ENCODE peak calls at places on chromosome 20, in nine cellular contexts. R, F, M, Z, P, O, W, J and X are unnamed samples.

GRCh38 chr20:38825571-38825900 is 20.0 kb downstream of the PPP1R16B start:
- DNase-seq in R (no peak), F (no peak), M (no peak), Z (no peak), P (no peak), O (no peak), W (no peak), J (no peak), X (no peak)

GRCh38 chr20:40938020-40938419 is 90.6 kb upstream of the TOP1 start:
- DNase-seq in R (peak), F (no peak), M (no peak), Z (no peak), P (no peak), O (no peak), W (no peak), J (no peak), X (no peak)

GRCh38 chr20:63366658-63367360 is 5.7 kb upstream of the CHRNA4 start:
- DNase-seq in R (no peak), F (no peak), M (no peak), Z (no peak), P (no peak), O (peak), W (no peak), J (no peak), X (no peak)

GRCh38 chr20:46311039-46311650 is 2.8 kb upstream of the CDH22 start:
- DNase-seq in R (no peak), F (no peak), M (peak), Z (no peak), P (no peak), O (no peak), W (no peak), J (no peak), X (no peak)

GRCh38 chr20:49978685-49979029 is 4.1 kb upstream of the SNAI1 start:
- DNase-seq in R (no peak), F (no peak), M (no peak), Z (no peak), P (no peak), O (no peak), W (no peak), J (no peak), X (no peak)

GRCh38 chr20:25699914-25700313 is 3.3 kb upstream of the ZNF337 start:
- DNase-seq in R (no peak), F (no peak), M (no peak), Z (no peak), P (no peak), O (no peak), W (peak), J (no peak), X (no peak)

GRCh38 chr20:48181536-48181935 is 396.3 kb upstream of the SULF2 start:
- DNase-seq in R (peak), F (no peak), M (no peak), Z (peak), P (no peak), O (no peak), W (no peak), J (no peak), X (no peak)

GRCh38 chr20:59578602-59579403 is 25.5 kb upstream of the PHACTR3 start:
- DNase-seq in R (no peak), F (no peak), M (no peak), Z (no peak), P (no peak), O (no peak), W (no peak), J (no peak), X (no peak)

GRCh38 chr20:58990651-58991445 is 9.8 kb downstream of the NELFCD start:
- DNase-seq in R (no peak), F (no peak), M (no peak), Z (no peak), P (no peak), O (no peak), W (no peak), J (no peak), X (no peak)

GRCh38 chr20:17614812-17615644 is 45.2 kb downstream of the DSTN start:
- DNase-seq in R (no peak), F (no peak), M (no peak), Z (no peak), P (no peak), O (no peak), W (no peak), J (no peak), X (no peak)

GRCh38 chr20:36277546-36277945 is 28.6 kb upstream of the DLGAP4 start:
- DNase-seq in R (no peak), F (no peak), M (no peak), Z (no peak), P (no peak), O (no peak), W (no peak), J (no peak), X (no peak)

GRCh38 chr20:5719861-5720401 is 30.3 kb upstream of the SHLD1 start:
- DNase-seq in R (no peak), F (no peak), M (peak), Z (peak), P (no peak), O (no peak), W (peak), J (no peak), X (no peak)

GRCh38 chr20:23200914-23201313 is 114.8 kb upstream of the CD93 start:
- DNase-seq in R (peak), F (no peak), M (peak), Z (peak), P (no peak), O (peak), W (no peak), J (no peak), X (peak)

GRCh38 chr20:34334654-34335407 is 28.2 kb upstream of the ITCH start:
- DNase-seq in R (no peak), F (peak), M (no peak), Z (peak), P (no peak), O (no peak), W (no peak), J (no peak), X (no peak)

GRCh38 chr20:62624325-62624690 is 18.0 kb upstream of the SLCO4A1 start:
- DNase-seq in R (no peak), F (no peak), M (no peak), Z (no peak), P (no peak), O (peak), W (no peak), J (no peak), X (peak)

GRCh38 chr20:51420111-51420510 is 122.4 kb downstream of the NFATC2 start:
- DNase-seq in R (no peak), F (no peak), M (no peak), Z (peak), P (no peak), O (no peak), W (peak), J (no peak), X (no peak)

GRCh38 chr20:41185013-41185757 is 47.8 kb downstream of the PLCG1 start:
- DNase-seq in R (no peak), F (peak), M (no peak), Z (no peak), P (no peak), O (no peak), W (no peak), J (no peak), X (no peak)

GRCh38 chr20:63061701-63062100 is 54.9 kb upstream of the BHLHE23 start:
- DNase-seq in R (no peak), F (no peak), M (no peak), Z (no peak), P (no peak), O (no peak), W (no peak), J (no peak), X (no peak)

GRCh38 chr20:49046087-49046900 is at the start of gene CSE1L:
- DNase-seq in R (peak), F (peak), M (peak), Z (peak), P (peak), O (peak), W (peak), J (peak), X (peak)

GRCh38 chr20:58251979-58252591 is 23.6 kb upstream of the ANKRD60 start:
- DNase-seq in R (no peak), F (no peak), M (peak), Z (peak), P (no peak), O (no peak), W (peak), J (no peak), X (no peak)

GRCh38 chr20:61761453-61762207 is 304.1 kb downstream of the TAF4 start:
- DNase-seq in R (no peak), F (no peak), M (no peak), Z (no peak), P (no peak), O (no peak), W (no peak), J (no peak), X (no peak)

GRCh38 chr20:13487202-13487601 is 151.5 kb downstream of the TASP1 start:
- DNase-seq in R (no peak), F (no peak), M (no peak), Z (no peak), P (no peak), O (no peak), W (no peak), J (no peak), X (no peak)

GRCh38 chr20:25296094-25297093 is 48.5 kb downstream of the PYGB start:
- DNase-seq in R (peak), F (peak), M (peak), Z (no peak), P (no peak), O (peak), W (peak), J (peak), X (no peak)

GRCh38 chr20:1171461-1172093 is 13.2 kb downstream of the TMEM74B start:
- DNase-seq in R (peak), F (no peak), M (no peak), Z (peak), P (no peak), O (no peak), W (peak), J (no peak), X (no peak)

GRCh38 chr20:49207071-49207470 is 12.1 kb upstream of the DDX27 start:
- DNase-seq in R (peak), F (no peak), M (no peak), Z (no peak), P (no peak), O (no peak), W (no peak), J (no peak), X (no peak)

GRCh38 chr20:62606551-62607201 is 35.6 kb upstream of the SLCO4A1 start:
- DNase-seq in R (no peak), F (no peak), M (no peak), Z (no peak), P (no peak), O (no peak), W (no peak), J (no peak), X (peak)

GRCh38 chr20:36791862-36792261 is 18.3 kb upstream of the DSN1 start:
- DNase-seq in R (no peak), F (no peak), M (no peak), Z (no peak), P (no peak), O (no peak), W (no peak), J (no peak), X (no peak)

GRCh38 chr20:20606046-20606445 is 106.4 kb downstream of the RALGAPA2 start:
- DNase-seq in R (no peak), F (no peak), M (peak), Z (no peak), P (no peak), O (no peak), W (no peak), J (no peak), X (no peak)

GRCh38 chr20:46051556-46052323 is 22.7 kb downstream of the SLC12A5 start:
- DNase-seq in R (no peak), F (no peak), M (peak), Z (peak), P (no peak), O (no peak), W (no peak), J (peak), X (no peak)

GRCh38 chr20:408843-409696 is 971 bp downstream of the RBCK1 start:
- DNase-seq in R (no peak), F (no peak), M (no peak), Z (no peak), P (no peak), O (no peak), W (no peak), J (no peak), X (no peak)